ENCODE peak calls at places on chromosomes 11 and 22, in nine cellular contexts. Z, M, D, W, P, B, F, G and Y are unnamed samples.

GRCh38 chr11:44564653-44565007 is 833 bp upstream of the CD82 start:
- DNase-seq in Z (peak), M (peak), D (no peak), W (peak), P (peak), B (peak), F (peak), G (no peak), Y (no peak)

GRCh38 chr11:92300871-92301270 is 76.3 kb downstream of the FAT3 start:
- DNase-seq in Z (no peak), M (no peak), D (no peak), W (no peak), P (no peak), B (no peak), F (no peak), G (no peak), Y (no peak)

GRCh38 chr11:2703487-2704141 is 3.8 kb upstream of the KCNQ1OT1 start:
- DNase-seq in Z (peak), M (peak), D (no peak), W (no peak), P (no peak), B (peak), F (peak), G (no peak), Y (no peak)

GRCh38 chr11:119788096-119788883 is 59.3 kb upstream of the NECTIN1 start:
- DNase-seq in Z (no peak), M (peak), D (no peak), W (no peak), P (no peak), B (no peak), F (no peak), G (no peak), Y (no peak)

GRCh38 chr11:35012467-35013191 is 96.2 kb downstream of the PDHX start:
- DNase-seq in Z (no peak), M (no peak), D (no peak), W (no peak), P (no peak), B (no peak), F (no peak), G (peak), Y (no peak)

GRCh38 chr22:19984201-19984753 is 32.3 kb downstream of the ARVCF start:
- DNase-seq in Z (peak), M (no peak), D (no peak), W (peak), P (no peak), B (peak), F (peak), G (no peak), Y (no peak)

GRCh38 chr11:126413426-126413825 is 57.9 kb downstream of the ST3GAL4 start:
- DNase-seq in Z (peak), M (no peak), D (no peak), W (no peak), P (no peak), B (no peak), F (no peak), G (no peak), Y (no peak)

GRCh38 chr11:128686045-128686741 is 7.7 kb upstream of the FLI1 start:
- DNase-seq in Z (no peak), M (no peak), D (no peak), W (no peak), P (no peak), B (no peak), F (no peak), G (peak), Y (no peak)

GRCh38 chr11:35045219-35045819 is 93.7 kb upstream of the CD44 start:
- DNase-seq in Z (no peak), M (no peak), D (peak), W (no peak), P (peak), B (peak), F (no peak), G (peak), Y (no peak)

GRCh38 chr11:66625752-66626149 is 9.3 kb downstream of the RBM14 start:
- DNase-seq in Z (no peak), M (no peak), D (no peak), W (no peak), P (no peak), B (no peak), F (no peak), G (no peak), Y (no peak)

GRCh38 chr22:21755855-21756284 is 20.3 kb upstream of the YPEL1 start:
- DNase-seq in Z (no peak), M (no peak), D (no peak), W (peak), P (no peak), B (no peak), F (peak), G (no peak), Y (no peak)

GRCh38 chr11:66361502-66361941 is 10.0 kb downstream of the SLC29A2 start:
- DNase-seq in Z (peak), M (no peak), D (no peak), W (peak), P (no peak), B (peak), F (no peak), G (no peak), Y (no peak)

GRCh38 chr11:107770546-107770945 is 58.7 kb upstream of the SLN start:
- DNase-seq in Z (no peak), M (no peak), D (no peak), W (no peak), P (no peak), B (peak), F (peak), G (no peak), Y (no peak)

GRCh38 chr22:19879996-19880785 is 25.5 kb upstream of the GNB1L start:
- DNase-seq in Z (no peak), M (peak), D (no peak), W (no peak), P (no peak), B (no peak), F (no peak), G (peak), Y (no peak)

GRCh38 chr11:131579932-131580387 is 209.5 kb downstream of the NTM start:
- DNase-seq in Z (no peak), M (no peak), D (no peak), W (peak), P (no peak), B (peak), F (no peak), G (no peak), Y (peak)

GRCh38 chr11:86176165-86176884 is 68.2 kb upstream of the EED start:
- DNase-seq in Z (no peak), M (no peak), D (no peak), W (peak), P (no peak), B (no peak), F (no peak), G (no peak), Y (no peak)

GRCh38 chr11:122756417-122756816 is 81.9 kb upstream of the CRTAM start:
- DNase-seq in Z (no peak), M (peak), D (peak), W (no peak), P (peak), B (no peak), F (no peak), G (peak), Y (no peak)

GRCh38 chr22:22452211-22452610 is 56.3 kb downstream of the ZNF280B start:
- DNase-seq in Z (no peak), M (no peak), D (no peak), W (no peak), P (no peak), B (no peak), F (no peak), G (no peak), Y (no peak)

GRCh38 chr11:67615455-67616430 is 9.0 kb downstream of the NDUFV1 start:
- DNase-seq in Z (peak), M (peak), D (no peak), W (peak), P (peak), B (peak), F (no peak), G (peak), Y (peak)

DNA sequence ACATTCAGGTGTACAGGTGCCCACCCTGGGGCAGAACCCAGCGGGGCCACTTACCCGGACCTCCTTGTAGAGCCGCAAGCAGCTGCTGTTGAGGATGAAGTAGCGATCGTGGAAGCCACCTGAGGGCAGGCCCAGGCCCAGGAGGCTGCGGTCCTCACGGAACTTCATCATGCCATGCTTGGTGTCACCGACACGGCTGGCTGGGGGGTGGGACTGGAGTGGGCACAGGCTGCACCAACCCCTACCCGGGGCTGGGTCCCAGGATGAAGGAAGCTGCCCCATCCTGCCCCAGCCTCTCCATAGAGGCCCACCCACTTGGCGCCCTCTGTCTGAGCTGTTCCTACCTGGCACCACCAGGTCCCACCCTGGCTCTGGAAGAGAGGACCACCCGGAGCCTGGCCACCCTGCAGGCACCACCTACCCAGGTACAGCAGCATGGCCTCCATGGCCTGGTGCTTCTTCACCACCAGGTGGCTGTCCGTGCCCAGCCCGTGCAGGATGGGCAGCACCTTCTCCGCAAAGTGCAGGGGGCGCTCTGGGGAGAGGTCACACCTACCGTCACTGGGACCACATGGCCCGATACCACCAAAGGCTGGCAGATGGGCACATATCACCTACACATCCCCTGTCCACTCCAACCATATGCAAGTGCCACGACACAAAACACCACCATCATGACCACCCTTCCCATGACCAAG is 19.2 kb upstream of the PDE2A start:
- DNase-seq in Z (no peak), M (no peak), D (no peak), W (no peak), P (no peak), B (no peak), F (no peak), G (no peak), Y (no peak)
- TF ChIP-seq CTCF in Z (no peak), M (no peak), D (no peak), W (no peak), P (no peak), B (no peak), F (no peak), G (no peak), Y (peak)

GRCh38 chr11:11291432-11292015 is 61.5 kb downstream of the CSNK2A3 start:
- DNase-seq in Z (no peak), M (no peak), D (no peak), W (no peak), P (no peak), B (no peak), F (no peak), G (no peak), Y (no peak)
- TF ChIP-seq CTCF in Z (no peak), M (no peak), D (no peak), W (no peak), P (no peak), B (no peak), F (no peak), G (no peak), Y (no peak)

GRCh38 chr22:31749636-31750364 is at the start of gene PRR14L:
- DNase-seq in Z (peak), M (peak), D (peak), W (peak), P (peak), B (peak), F (peak), G (peak), Y (peak)
- TF ChIP-seq CTCF in Z (no peak), M (no peak), D (no peak), W (no peak), P (peak), B (peak), F (peak), G (no peak), Y (no peak)

DNA sequence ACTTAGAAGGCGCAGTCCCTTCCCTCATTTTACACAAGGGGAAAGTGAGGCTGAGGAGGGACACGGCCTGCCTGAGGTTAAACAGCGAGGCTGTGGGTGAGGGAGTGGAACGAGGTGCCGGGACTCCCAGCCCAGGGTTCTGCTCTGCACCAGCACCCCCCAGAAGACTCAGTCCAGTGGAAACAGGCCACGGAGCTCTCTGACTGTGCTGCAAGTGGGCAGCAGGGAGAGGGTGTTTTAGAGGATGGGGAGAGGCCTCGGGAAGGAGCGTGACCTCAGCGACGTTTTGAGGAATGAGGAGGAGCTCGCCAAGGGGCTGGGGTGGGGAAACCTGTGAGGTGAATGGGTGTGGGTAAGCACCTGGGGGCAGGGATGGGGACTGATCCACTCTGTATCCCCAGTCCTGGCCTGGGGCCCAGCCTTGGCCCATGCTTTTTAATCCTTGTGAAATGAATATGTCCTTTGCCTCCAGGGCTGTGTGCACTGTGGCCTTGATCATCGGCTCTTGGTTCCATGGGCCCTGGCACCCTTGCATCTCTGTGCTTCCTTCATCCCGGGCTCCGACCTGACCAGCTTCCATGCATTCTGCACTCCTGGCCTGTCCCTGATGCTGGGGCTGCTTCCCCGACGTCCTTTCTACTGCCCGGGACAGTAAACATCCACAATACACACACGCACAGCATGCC is 44.2 kb downstream of the SHISAL1 start:
- DNase-seq in Z (peak), M (peak), D (no peak), W (no peak), P (no peak), B (no peak), F (no peak), G (no peak), Y (no peak)
- TF ChIP-seq CTCF in Z (no peak), M (no peak), D (no peak), W (no peak), P (no peak), B (no peak), F (no peak), G (no peak), Y (no peak)